ENCODE peak calls at places on chromosomes 4 and X, in five cellular contexts. M is stimulated activated naive CD4-positive, alpha-beta T cell; R is cerebellar nuclear complex; X is sciatic nerve; Y is GM10248. L is an unnamed sample.

GRCh38 chrX:10620121-10620699 is at the start of gene MID1:
- DNase-seq in M (no peak), R (no peak), X (peak), Y (peak), L (peak)

GRCh38 chr4:66160606-66161005 is 490.3 kb upstream of the EPHA5 start:
- DNase-seq in M (no peak), R (no peak), X (no peak), Y (no peak), L (no peak)

GRCh38 chr4:110190249-110190648 is 8.2 kb downstream of the ELOVL6 start:
- DNase-seq in M (no peak), R (no peak), X (no peak), Y (no peak), L (no peak)

GRCh38 chrX:101595739-101596419 is 21.9 kb downstream of the ARMCX6 start:
- DNase-seq in M (peak), R (no peak), X (no peak), Y (peak), L (no peak)

GRCh38 chrX:139820358-139820984 is 112.4 kb downstream of the ATP11C start:
- DNase-seq in M (no peak), R (no peak), X (no peak), Y (no peak), L (no peak)

GRCh38 chrX:130245441-130245840 is 23.3 kb downstream of the ZNF280C start:
- DNase-seq in M (no peak), R (no peak), X (no peak), Y (no peak), L (no peak)

GRCh38 chr4:71860643-71861042 is 76.8 kb upstream of the GC start:
- DNase-seq in M (no peak), R (no peak), X (no peak), Y (no peak), L (no peak)

GRCh38 chr4:81257021-81257420 is 42.0 kb upstream of the PRKG2 start:
- DNase-seq in M (no peak), R (no peak), X (no peak), Y (no peak), L (no peak)

GRCh38 chr4:140286503-140286902 is 86.9 kb upstream of the SCOC start:
- DNase-seq in M (no peak), R (no peak), X (no peak), Y (no peak), L (peak)

GRCh38 chr4:170853422-170854021 is 763.8 kb upstream of the AADAT start:
- DNase-seq in M (no peak), R (no peak), X (peak), Y (peak), L (no peak)

L was measured in amygdala.